ENCODE peak calls at places on chromosome X, in four cellular contexts. I, G, D and N are unnamed samples.

GRCh38 chrX:10939384-10939783 is 171.7 kb upstream of the HCCS start:
- DNase-seq in G (no peak), I (no peak), D (no peak), N (no peak)

GRCh38 chrX:65644621-65645287 is 22.7 kb upstream of the MSN start:
- DNase-seq in G (peak; percentile 76), I (peak; percentile 86), D (peak; percentile 90), N (peak; percentile 57)

GRCh38 chrX:30504309-30504708 is 73.3 kb downstream of the TASL start:
- DNase-seq in G (no peak), I (no peak), D (no peak), N (peak; percentile 14)

GRCh38 chrX:119981286-119982070 is 37.9 kb upstream of the NKAP start:
- DNase-seq in D (no peak), G (no peak), I (no peak), N (no peak)

GRCh38 chrX:35380808-35381700 is 417.1 kb upstream of the MAGEB16 start:
- DNase-seq in G (no peak), I (no peak), D (no peak), N (no peak)

GRCh38 chrX:39396358-39396995 is 595.2 kb downstream of the MID1IP1 start:
- DNase-seq in D (no peak), G (no peak), I (no peak), N (no peak)

GRCh38 chrX:50770702-50771101 is 43.3 kb downstream of the SHROOM4 start:
- DNase-seq in D (no peak), G (no peak), I (no peak), N (no peak)

GRCh38 chrX:51893931-51894696 is 691 bp downstream of the MAGED1 start:
- DNase-seq in D (peak; percentile 48), I (no peak), G (no peak), N (no peak)

GRCh38 chrX:120672389-120672788 is 42.5 kb upstream of the C1GALT1C1 start:
- DNase-seq in I (no peak), G (peak; percentile 86), D (peak; percentile 51), N (peak; percentile 41)

GRCh38 chrX:10119399-10119990 is 37.3 kb upstream of the CLCN4 start:
- DNase-seq in G (peak; percentile 45), I (peak; percentile 58), D (peak; percentile 56), N (peak; percentile 81)

GRCh38 chrX:19535481-19535880 is 20.2 kb upstream of the MAP3K15 start:
- DNase-seq in G (no peak), I (no peak), D (no peak), N (no peak)
- TF ChIP-seq CTCF in G (peak; percentile 27), I (peak; percentile 33), D (no peak), N (peak; percentile 23)

DNA sequence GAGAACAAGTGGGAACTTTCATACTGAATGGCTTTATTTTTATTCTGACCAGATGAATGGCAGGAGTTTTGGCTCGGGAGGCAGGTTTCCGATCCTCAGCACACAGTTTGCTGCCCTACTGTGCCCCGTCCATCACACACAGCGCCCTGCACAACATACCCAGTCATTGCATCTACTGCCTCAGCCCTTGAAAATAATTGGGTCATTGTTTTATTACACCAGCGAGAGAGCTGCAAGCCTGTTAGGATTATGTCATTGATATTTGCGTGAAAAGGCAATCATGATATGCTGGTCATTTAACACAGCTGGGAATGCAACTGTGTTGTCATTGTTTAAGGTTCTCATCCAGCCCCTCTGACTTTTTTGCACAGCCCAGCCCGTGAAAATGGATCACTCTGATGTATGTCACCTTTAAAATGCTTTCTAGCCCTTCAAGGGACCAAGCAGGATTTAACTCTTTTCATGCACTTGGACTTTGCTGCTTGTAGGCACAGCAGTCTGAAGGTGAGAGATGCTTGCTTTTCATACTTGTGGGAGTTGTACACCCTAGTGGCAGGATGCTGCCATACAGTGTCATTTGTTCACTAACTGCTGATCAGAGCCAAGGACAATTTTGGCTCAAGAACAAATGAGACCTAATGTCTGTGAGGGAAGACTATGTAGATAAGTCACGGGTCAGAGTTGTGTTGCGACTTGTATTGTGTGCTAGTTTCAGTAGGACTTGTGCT is 62.3 kb downstream of the RTL9 start:
- DNase-seq in D (no peak), G (no peak), I (no peak), N (no peak)
- TF ChIP-seq CTCF in D (no peak), G (peak; percentile 24), I (peak; percentile 27), N (peak; percentile 16)

GRCh38 chrX:40964008-40964407 is 121.2 kb upstream of the USP9X start:
- DNase-seq in D (no peak), I (no peak), G (no peak), N (no peak)

GRCh38 chrX:40962793-40963407 is 122.3 kb upstream of the USP9X start:
- DNase-seq in D (no peak), I (no peak), G (no peak), N (no peak)

GRCh38 chrX:40964633-40965586 is 120.3 kb upstream of the USP9X start:
- DNase-seq in I (no peak), G (no peak), D (no peak), N (no peak)

GRCh38 chrX:40960041-40960440 is 125.2 kb upstream of the USP9X start:
- DNase-seq in D (no peak), I (no peak), G (no peak), N (no peak)
- TF ChIP-seq CTCF in D (no peak), I (no peak), G (no peak), N (no peak)

GRCh38 chrX:149568701-149569296 is 18.5 kb downstream of the MAGEA9B start:
- DNase-seq in D (no peak), I (no peak), G (no peak), N (no peak)
- TF ChIP-seq CTCF in D (no peak), I (no peak), G (no peak), N (no peak)